ENCODE peak calls at places on chromosomes 12 and 14, in five cellular contexts. One of them, this sample, is unnamed.

GRCh38 chr12:127507336-127507735 is 759.6 kb upstream of the TMEM132C start:
- DNase-seq in K562: no peak
- DNase-seq in IMR-90: no peak
- DNase-seq in activated CD8-positive, alpha-beta T cell treated with anti-CD3 and anti-CD28 coated beads for 36 hours: no peak
- DNase-seq in pancreas: no peak
- DNase-seq in this sample: no peak

GRCh38 chr14:93788307-93788556 is at the start of gene PRIMA1:
- DNase-seq in IMR-90: no peak
- DNase-seq in activated CD8-positive, alpha-beta T cell treated with anti-CD3 and anti-CD28 coated beads for 36 hours: no peak
- DNase-seq in pancreas: no peak
- DNase-seq in K562: no peak
- DNase-seq in this sample: no peak

GRCh38 chr12:19847294-19848059 is 408.2 kb downstream of the AEBP2 start:
- DNase-seq in activated CD8-positive, alpha-beta T cell treated with anti-CD3 and anti-CD28 coated beads for 36 hours: no peak
- DNase-seq in pancreas: no peak
- DNase-seq in K562: no peak
- DNase-seq in IMR-90: peak
- DNase-seq in this sample: no peak

GRCh38 chr12:46470039-46470627 is 97.6 kb upstream of the SLC38A2 start:
- DNase-seq in pancreas: no peak
- DNase-seq in activated CD8-positive, alpha-beta T cell treated with anti-CD3 and anti-CD28 coated beads for 36 hours: peak
- DNase-seq in K562: no peak
- DNase-seq in IMR-90: no peak
- DNase-seq in this sample: no peak

GRCh38 chr12:67677166-67677565 is 28.6 kb downstream of the DYRK2 start:
- DNase-seq in pancreas: no peak
- DNase-seq in activated CD8-positive, alpha-beta T cell treated with anti-CD3 and anti-CD28 coated beads for 36 hours: no peak
- DNase-seq in IMR-90: peak
- DNase-seq in K562: no peak
- DNase-seq in this sample: no peak

GRCh38 chr14:100440758-100441203 is 117.6 kb downstream of the SLC25A47 start:
- DNase-seq in IMR-90: peak
- DNase-seq in pancreas: no peak
- DNase-seq in activated CD8-positive, alpha-beta T cell treated with anti-CD3 and anti-CD28 coated beads for 36 hours: no peak
- DNase-seq in K562: peak
- DNase-seq in this sample: no peak

GRCh38 chr12:15797818-15798217 is 8.6 kb upstream of the EPS8 start:
- DNase-seq in IMR-90: no peak
- DNase-seq in activated CD8-positive, alpha-beta T cell treated with anti-CD3 and anti-CD28 coated beads for 36 hours: no peak
- DNase-seq in K562: no peak
- DNase-seq in pancreas: no peak
- DNase-seq in this sample: no peak

GRCh38 chr12:78431931-78432330 is 432.6 kb upstream of the SYT1 start:
- DNase-seq in IMR-90: peak
- DNase-seq in K562: no peak
- DNase-seq in pancreas: no peak
- DNase-seq in activated CD8-positive, alpha-beta T cell treated with anti-CD3 and anti-CD28 coated beads for 36 hours: no peak
- DNase-seq in this sample: no peak

GRCh38 chr12:57755454-57756372 is 810 bp downstream of the MARCHF9 start:
- DNase-seq in activated CD8-positive, alpha-beta T cell treated with anti-CD3 and anti-CD28 coated beads for 36 hours: peak
- DNase-seq in pancreas: peak
- DNase-seq in K562: peak
- DNase-seq in IMR-90: no peak
- DNase-seq in this sample: no peak

GRCh38 chr12:131782061-131782460 is 46.1 kb upstream of the MMP17 start:
- DNase-seq in IMR-90: no peak
- DNase-seq in K562: no peak
- DNase-seq in pancreas: no peak
- DNase-seq in activated CD8-positive, alpha-beta T cell treated with anti-CD3 and anti-CD28 coated beads for 36 hours: no peak
- DNase-seq in this sample: no peak

GRCh38 chr12:77847665-77848431 is 17.2 kb downstream of the NAV3 start:
- DNase-seq in pancreas: no peak
- DNase-seq in activated CD8-positive, alpha-beta T cell treated with anti-CD3 and anti-CD28 coated beads for 36 hours: no peak
- DNase-seq in IMR-90: peak
- DNase-seq in K562: no peak
- DNase-seq in this sample: no peak

GRCh38 chr12:62653740-62654139 is 187.1 kb downstream of the MON2 start:
- DNase-seq in pancreas: no peak
- DNase-seq in K562: no peak
- DNase-seq in activated CD8-positive, alpha-beta T cell treated with anti-CD3 and anti-CD28 coated beads for 36 hours: no peak
- DNase-seq in IMR-90: no peak
- DNase-seq in this sample: no peak

GRCh38 chr12:112798019-112798760 is 6.6 kb downstream of the RPH3A start:
- DNase-seq in activated CD8-positive, alpha-beta T cell treated with anti-CD3 and anti-CD28 coated beads for 36 hours: no peak
- DNase-seq in K562: no peak
- DNase-seq in IMR-90: no peak
- DNase-seq in pancreas: no peak
- DNase-seq in this sample: no peak

GRCh38 chr14:94773017-94773681 is 3.2 kb upstream of the GSC start:
- DNase-seq in IMR-90: no peak
- DNase-seq in pancreas: no peak
- DNase-seq in K562: no peak
- DNase-seq in activated CD8-positive, alpha-beta T cell treated with anti-CD3 and anti-CD28 coated beads for 36 hours: peak
- DNase-seq in this sample: no peak

GRCh38 chr14:53209370-53209769 is 56.2 kb upstream of the DDHD1 start:
- DNase-seq in IMR-90: no peak
- DNase-seq in activated CD8-positive, alpha-beta T cell treated with anti-CD3 and anti-CD28 coated beads for 36 hours: no peak
- DNase-seq in pancreas: no peak
- DNase-seq in K562: no peak
- DNase-seq in this sample: no peak

GRCh38 chr12:103456006-103456405 is 39.8 kb downstream of the C12orf42 start:
- DNase-seq in pancreas: no peak
- DNase-seq in IMR-90: no peak
- DNase-seq in K562: no peak
- DNase-seq in activated CD8-positive, alpha-beta T cell treated with anti-CD3 and anti-CD28 coated beads for 36 hours: no peak
- DNase-seq in this sample: no peak

GRCh38 chr14:23054000-23054811 is 3.1 kb downstream of the CDH24 start:
- DNase-seq in IMR-90: no peak
- DNase-seq in activated CD8-positive, alpha-beta T cell treated with anti-CD3 and anti-CD28 coated beads for 36 hours: peak
- DNase-seq in K562: peak
- DNase-seq in pancreas: no peak
- DNase-seq in this sample: no peak

GRCh38 chr12:442235-442884 is 17.4 kb upstream of the B4GALNT3 start:
- DNase-seq in pancreas: peak
- DNase-seq in activated CD8-positive, alpha-beta T cell treated with anti-CD3 and anti-CD28 coated beads for 36 hours: peak
- DNase-seq in K562: peak
- DNase-seq in IMR-90: peak
- DNase-seq in this sample: no peak

GRCh38 chr12:80593766-80594165 is 113.7 kb upstream of the MYF6 start:
- DNase-seq in pancreas: no peak
- DNase-seq in K562: no peak
- DNase-seq in activated CD8-positive, alpha-beta T cell treated with anti-CD3 and anti-CD28 coated beads for 36 hours: no peak
- DNase-seq in IMR-90: peak
- DNase-seq in this sample: no peak

GRCh38 chr12:44616385-44616784 is 259.7 kb downstream of the NELL2 start:
- DNase-seq in K562: no peak
- DNase-seq in activated CD8-positive, alpha-beta T cell treated with anti-CD3 and anti-CD28 coated beads for 36 hours: no peak
- DNase-seq in pancreas: no peak
- DNase-seq in IMR-90: peak
- DNase-seq in this sample: no peak

GRCh38 chr12:116722245-116722644 is 15.6 kb downstream of the SPRING1 start:
- DNase-seq in activated CD8-positive, alpha-beta T cell treated with anti-CD3 and anti-CD28 coated beads for 36 hours: no peak
- DNase-seq in IMR-90: no peak
- DNase-seq in pancreas: no peak
- DNase-seq in K562: no peak
- DNase-seq in this sample: no peak

GRCh38 chr12:108126990-108127468 is 2.1 kb upstream of the WSCD2 start:
- DNase-seq in activated CD8-positive, alpha-beta T cell treated with anti-CD3 and anti-CD28 coated beads for 36 hours: no peak
- DNase-seq in IMR-90: no peak
- DNase-seq in K562: no peak
- DNase-seq in pancreas: no peak
- DNase-seq in this sample: no peak

GRCh38 chr14:59631237-59631636 is 54.6 kb upstream of the CCDC175 start:
- DNase-seq in K562: peak
- DNase-seq in IMR-90: no peak
- DNase-seq in activated CD8-positive, alpha-beta T cell treated with anti-CD3 and anti-CD28 coated beads for 36 hours: peak
- DNase-seq in pancreas: no peak
- DNase-seq in this sample: no peak

GRCh38 chr14:55071870-55072640 is 20.6 kb downstream of the MAPK1IP1L start:
- DNase-seq in pancreas: no peak
- DNase-seq in IMR-90: peak
- DNase-seq in activated CD8-positive, alpha-beta T cell treated with anti-CD3 and anti-CD28 coated beads for 36 hours: peak
- DNase-seq in K562: no peak
- DNase-seq in this sample: no peak

GRCh38 chr14:77590845-77591506 is 25.5 kb downstream of the SPTLC2 start:
- DNase-seq in IMR-90: no peak
- DNase-seq in pancreas: no peak
- DNase-seq in activated CD8-positive, alpha-beta T cell treated with anti-CD3 and anti-CD28 coated beads for 36 hours: no peak
- DNase-seq in K562: no peak
- DNase-seq in this sample: no peak

GRCh38 chr14:100824156-100824555 is 1.8 kb upstream of the MEG3 start:
- DNase-seq in K562: no peak
- DNase-seq in IMR-90: peak
- DNase-seq in pancreas: peak
- DNase-seq in activated CD8-positive, alpha-beta T cell treated with anti-CD3 and anti-CD28 coated beads for 36 hours: no peak
- DNase-seq in this sample: no peak

GRCh38 chr14:30389901-30390394 is 169.0 kb upstream of the G2E3 start:
- DNase-seq in IMR-90: no peak
- DNase-seq in K562: no peak
- DNase-seq in pancreas: no peak
- DNase-seq in activated CD8-positive, alpha-beta T cell treated with anti-CD3 and anti-CD28 coated beads for 36 hours: no peak
- DNase-seq in this sample: no peak

GRCh38 chr12:127820846-127821245 is 446.1 kb upstream of the TMEM132C start:
- DNase-seq in K562: no peak
- DNase-seq in pancreas: no peak
- DNase-seq in IMR-90: no peak
- DNase-seq in activated CD8-positive, alpha-beta T cell treated with anti-CD3 and anti-CD28 coated beads for 36 hours: no peak
- DNase-seq in this sample: no peak

GRCh38 chr12:97016163-97016562 is 109.1 kb downstream of the NEDD1 start:
- DNase-seq in activated CD8-positive, alpha-beta T cell treated with anti-CD3 and anti-CD28 coated beads for 36 hours: no peak
- DNase-seq in pancreas: no peak
- DNase-seq in IMR-90: no peak
- DNase-seq in K562: no peak
- DNase-seq in this sample: no peak

GRCh38 chr14:57732886-57733285 is 133.0 kb downstream of the SLC35F4 start:
- DNase-seq in IMR-90: no peak
- DNase-seq in K562: no peak
- DNase-seq in pancreas: no peak
- DNase-seq in activated CD8-positive, alpha-beta T cell treated with anti-CD3 and anti-CD28 coated beads for 36 hours: no peak
- DNase-seq in this sample: no peak

GRCh38 chr12:47267571-47267970 is 187.8 kb upstream of the AMIGO2 start:
- DNase-seq in K562: no peak
- DNase-seq in IMR-90: peak
- DNase-seq in activated CD8-positive, alpha-beta T cell treated with anti-CD3 and anti-CD28 coated beads for 36 hours: no peak
- DNase-seq in pancreas: no peak
- DNase-seq in this sample: no peak

GRCh38 chr12:66354291-66354690 is 52.0 kb downstream of the HELB start:
- DNase-seq in activated CD8-positive, alpha-beta T cell treated with anti-CD3 and anti-CD28 coated beads for 36 hours: no peak
- DNase-seq in IMR-90: no peak
- DNase-seq in pancreas: no peak
- DNase-seq in K562: no peak
- DNase-seq in this sample: no peak

GRCh38 chr14:77741438-77741837 is 19.5 kb downstream of the SNW1 start:
- DNase-seq in IMR-90: no peak
- DNase-seq in K562: no peak
- DNase-seq in activated CD8-positive, alpha-beta T cell treated with anti-CD3 and anti-CD28 coated beads for 36 hours: no peak
- DNase-seq in pancreas: no peak
- DNase-seq in this sample: no peak

GRCh38 chr12:61996717-61997116 is 263.5 kb upstream of the USP15 start:
- DNase-seq in pancreas: no peak
- DNase-seq in K562: no peak
- DNase-seq in activated CD8-positive, alpha-beta T cell treated with anti-CD3 and anti-CD28 coated beads for 36 hours: no peak
- DNase-seq in IMR-90: no peak
- DNase-seq in this sample: no peak

GRCh38 chr12:5059358-5059757 is 15.7 kb downstream of the KCNA5 start:
- DNase-seq in K562: no peak
- DNase-seq in pancreas: no peak
- DNase-seq in IMR-90: no peak
- DNase-seq in activated CD8-positive, alpha-beta T cell treated with anti-CD3 and anti-CD28 coated beads for 36 hours: no peak
- DNase-seq in this sample: no peak

GRCh38 chr12:100141666-100141997 is 1.0 kb downstream of the BLTP3B start:
- DNase-seq in pancreas: no peak
- DNase-seq in activated CD8-positive, alpha-beta T cell treated with anti-CD3 and anti-CD28 coated beads for 36 hours: peak
- DNase-seq in IMR-90: peak
- DNase-seq in K562: peak
- DNase-seq in this sample: no peak

GRCh38 chr12:98515368-98516183 is at the start of gene TMPO:
- DNase-seq in IMR-90: peak
- DNase-seq in pancreas: peak
- DNase-seq in activated CD8-positive, alpha-beta T cell treated with anti-CD3 and anti-CD28 coated beads for 36 hours: peak
- DNase-seq in K562: peak
- DNase-seq in this sample: peak
- TF ChIP-seq CTCF in IMR-90: no peak
- TF ChIP-seq CTCF in pancreas: no peak
- TF ChIP-seq CTCF in activated CD8-positive, alpha-beta T cell treated with anti-CD3 and anti-CD28 coated beads for 36 hours: no peak
- TF ChIP-seq CTCF in K562: no peak
- TF ChIP-seq CTCF in this sample: no peak

GRCh38 chr14:29089849-29090248 is 323.3 kb downstream of the FOXG1 start:
- DNase-seq in IMR-90: no peak
- DNase-seq in pancreas: no peak
- DNase-seq in activated CD8-positive, alpha-beta T cell treated with anti-CD3 and anti-CD28 coated beads for 36 hours: no peak
- DNase-seq in K562: no peak
- DNase-seq in this sample: no peak

DNA sequence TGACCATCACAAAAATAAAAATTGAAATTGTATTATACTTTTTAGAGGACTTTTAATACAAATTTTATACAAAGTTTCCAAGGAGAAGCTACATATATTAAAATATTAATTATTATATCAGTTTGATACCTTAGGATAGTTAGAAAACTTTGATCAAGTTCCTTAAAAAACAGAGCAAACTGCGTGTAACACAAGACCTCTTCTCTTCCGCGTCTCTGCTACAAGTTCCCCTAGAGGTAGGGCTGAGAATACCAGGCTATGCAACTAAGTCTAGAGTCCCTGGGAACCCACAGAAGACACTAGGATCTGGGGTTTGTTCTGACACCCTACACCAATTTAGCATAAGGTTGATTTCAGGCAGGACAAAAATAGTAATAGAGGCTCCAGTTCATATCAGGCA is 319.0 kb downstream of the FOXG1 start:
- DNase-seq in activated CD8-positive, alpha-beta T cell treated with anti-CD3 and anti-CD28 coated beads for 36 hours: no peak
- DNase-seq in IMR-90: peak
- DNase-seq in pancreas: no peak
- DNase-seq in K562: no peak
- DNase-seq in this sample: no peak
- TF ChIP-seq CTCF in activated CD8-positive, alpha-beta T cell treated with anti-CD3 and anti-CD28 coated beads for 36 hours: no peak
- TF ChIP-seq CTCF in IMR-90: peak
- TF ChIP-seq CTCF in pancreas: no peak
- TF ChIP-seq CTCF in K562: no peak
- TF ChIP-seq CTCF in this sample: no peak

DNA sequence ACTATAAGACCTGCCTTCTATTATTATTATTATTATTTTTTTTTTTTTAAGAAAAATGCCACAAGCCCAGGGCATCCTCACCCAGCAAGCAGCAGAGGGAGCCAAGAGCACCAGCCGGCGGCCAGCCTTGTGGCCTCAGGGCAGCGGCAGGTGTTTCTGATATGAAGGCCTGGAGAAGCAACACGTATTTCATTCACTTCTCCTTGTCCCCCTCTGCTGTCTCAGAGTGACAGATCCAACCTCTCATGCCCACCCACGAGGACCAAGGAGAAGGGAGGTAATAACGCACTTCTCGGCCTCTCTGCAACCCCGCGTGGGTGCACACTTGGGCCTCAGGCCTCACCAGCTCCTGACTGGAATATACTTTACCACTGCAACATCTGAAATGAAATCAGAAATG is 25.4 kb downstream of the CDC42BPB start:
- DNase-seq in IMR-90: no peak
- DNase-seq in K562: no peak
- DNase-seq in activated CD8-positive, alpha-beta T cell treated with anti-CD3 and anti-CD28 coated beads for 36 hours: no peak
- DNase-seq in pancreas: peak
- DNase-seq in this sample: no peak
- TF ChIP-seq CTCF in IMR-90: no peak
- TF ChIP-seq CTCF in K562: peak
- TF ChIP-seq CTCF in activated CD8-positive, alpha-beta T cell treated with anti-CD3 and anti-CD28 coated beads for 36 hours: no peak
- TF ChIP-seq CTCF in pancreas: no peak
- TF ChIP-seq CTCF in this sample: no peak

GRCh38 chr12:94710933-94711332 is 60.6 kb upstream of the TMCC3 start:
- DNase-seq in K562: peak
- DNase-seq in IMR-90: peak
- DNase-seq in activated CD8-positive, alpha-beta T cell treated with anti-CD3 and anti-CD28 coated beads for 36 hours: peak
- DNase-seq in pancreas: no peak
- DNase-seq in this sample: no peak
- TF ChIP-seq CTCF in K562: peak
- TF ChIP-seq CTCF in IMR-90: peak
- TF ChIP-seq CTCF in activated CD8-positive, alpha-beta T cell treated with anti-CD3 and anti-CD28 coated beads for 36 hours: no peak
- TF ChIP-seq CTCF in pancreas: no peak
- TF ChIP-seq CTCF in this sample: no peak

This sample was measured in omental fat pad.